ENCODE peak calls at places on chromosomes 11 and 22, in four cellular contexts. J is K562, Y is HCT116, H is H1. O is an unnamed sample.

GRCh38 chr11:46615756-46616155 is 1.3 kb downstream of the HARBI1 start:
- DNase-seq in Y (no peak), J (no peak), H (no peak), O (no peak)

GRCh38 chr11:17579451-17579850 is 32.4 kb downstream of the OTOG start:
- DNase-seq in H (no peak), J (no peak), Y (no peak), O (no peak)

GRCh38 chr22:30643055-30643875 is 7.7 kb downstream of the SLC35E4 start:
- DNase-seq in H (no peak), Y (no peak), J (no peak), O (no peak)

GRCh38 chr22:25650834-25651233 is 86.4 kb downstream of the GRK3 start:
- DNase-seq in Y (no peak), J (no peak), H (no peak), O (no peak)

GRCh38 chr11:304061-304506 is 3.5 kb upstream of the IFITM2 start:
- DNase-seq in H (no peak), J (no peak), Y (no peak), O (no peak)

GRCh38 chr11:9972917-9973504 is 309.1 kb downstream of the SWAP70 start:
- DNase-seq in H (no peak), J (peak), Y (peak), O (peak)

GRCh38 chr11:101470881-101471535 is 112.8 kb downstream of the TRPC6 start:
- DNase-seq in J (no peak), Y (no peak), H (no peak), O (no peak)

GRCh38 chr11:45105233-45105992 is 41.0 kb upstream of the PRDM11 start:
- DNase-seq in Y (peak), H (peak), J (peak), O (peak)

GRCh38 chr11:80733776-80734175 is 1292.9 kb upstream of the TENM4 start:
- DNase-seq in Y (no peak), J (no peak), H (no peak), O (no peak)

GRCh38 chr11:46352063-46352841 is 5.0 kb downstream of the DGKZ start:
- DNase-seq in J (peak), Y (no peak), H (peak), O (peak)

GRCh38 chr11:132050577-132051180 is 680.3 kb downstream of the NTM start:
- DNase-seq in J (no peak), H (no peak), Y (no peak), O (no peak)

GRCh38 chr11:45089251-45089650 is 57.2 kb upstream of the PRDM11 start:
- DNase-seq in H (no peak), J (no peak), Y (no peak), O (no peak)

GRCh38 chr11:76266269-76266668 is 60.0 kb upstream of the WNT11 start:
- DNase-seq in Y (peak), H (no peak), J (no peak), O (peak)

GRCh38 chr22:28977481-28977971 is 84.1 kb downstream of the C22orf31 start:
- DNase-seq in H (no peak), J (no peak), Y (peak), O (no peak)

GRCh38 chr11:20873054-20873453 is 203.7 kb downstream of the NELL1 start:
- DNase-seq in H (peak), J (peak), Y (no peak), O (peak)

DNA sequence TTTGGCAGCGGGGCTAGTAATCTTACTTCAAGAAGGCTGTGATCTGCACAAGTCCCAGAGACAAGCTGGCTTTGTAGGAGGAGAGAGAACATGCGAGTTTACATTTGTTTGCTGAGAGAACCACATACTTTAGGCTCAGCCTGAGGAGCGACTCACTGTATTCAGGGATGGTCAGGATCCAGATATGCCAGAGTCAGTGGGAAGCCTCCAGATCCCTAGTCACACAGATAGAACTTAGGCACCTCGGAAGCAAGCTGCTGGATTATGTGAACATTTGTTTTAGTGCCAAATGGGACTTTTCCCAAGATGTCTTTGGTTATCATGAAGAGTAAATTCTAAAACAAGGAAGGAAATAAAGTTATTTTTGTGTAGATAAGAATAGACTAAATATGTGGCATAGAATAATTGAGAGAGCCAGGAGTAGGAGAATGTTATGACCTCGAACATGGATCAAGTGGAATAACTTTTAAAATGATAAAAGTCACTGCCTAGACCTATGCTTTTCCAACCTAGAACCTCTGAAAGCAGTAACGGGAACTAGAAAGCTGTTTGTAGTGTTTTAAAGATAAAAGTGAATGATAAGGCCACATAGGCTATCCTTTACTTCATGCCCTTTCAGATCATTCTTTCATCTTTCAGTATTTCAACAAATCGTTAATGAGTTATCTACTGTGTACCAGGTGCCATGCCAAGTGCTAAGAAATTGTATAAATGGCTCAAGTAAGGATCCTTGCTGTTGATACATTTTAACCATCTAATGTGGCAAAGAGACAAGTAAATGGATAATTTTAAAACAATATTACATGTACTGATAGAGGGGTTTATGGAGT is 119.0 kb downstream of the TRIM44 start:
- DNase-seq in J (no peak), Y (no peak), H (no peak), O (no peak)
- TF ChIP-seq JUND in J (no peak), Y (no peak), H (no peak), O (no peak)

GRCh38 chr22:27799334-27800249 is 2.0 kb downstream of the MN1 start:
- DNase-seq in H (no peak), J (no peak), Y (no peak), O (peak)
- TF ChIP-seq JUND in H (no peak), J (no peak), Y (no peak), O (no peak)

DNA sequence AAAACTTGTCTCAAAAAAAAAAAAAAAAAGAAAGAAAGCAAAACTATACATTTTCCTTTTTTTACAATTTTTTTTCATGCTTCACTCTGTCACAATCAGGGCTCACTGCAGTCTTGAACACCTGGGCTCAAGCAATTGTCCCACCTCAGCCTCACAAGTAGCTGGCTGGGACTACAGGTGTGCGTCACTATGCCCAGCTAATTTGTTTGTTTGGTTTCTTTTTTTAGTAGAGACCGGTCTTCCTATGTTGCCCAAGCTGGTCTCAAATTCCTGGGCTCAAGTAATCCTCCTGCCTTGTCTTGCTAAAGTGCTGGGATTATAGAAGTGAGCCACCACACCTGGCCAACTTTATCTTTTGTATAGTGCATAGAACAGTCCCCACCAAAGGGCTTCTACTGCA is 15.0 kb upstream of the CXCR5 start:
- DNase-seq in J (no peak), H (no peak), Y (no peak), O (peak)
- TF ChIP-seq JUND in J (no peak), H (no peak), Y (no peak), O (no peak)

DNA sequence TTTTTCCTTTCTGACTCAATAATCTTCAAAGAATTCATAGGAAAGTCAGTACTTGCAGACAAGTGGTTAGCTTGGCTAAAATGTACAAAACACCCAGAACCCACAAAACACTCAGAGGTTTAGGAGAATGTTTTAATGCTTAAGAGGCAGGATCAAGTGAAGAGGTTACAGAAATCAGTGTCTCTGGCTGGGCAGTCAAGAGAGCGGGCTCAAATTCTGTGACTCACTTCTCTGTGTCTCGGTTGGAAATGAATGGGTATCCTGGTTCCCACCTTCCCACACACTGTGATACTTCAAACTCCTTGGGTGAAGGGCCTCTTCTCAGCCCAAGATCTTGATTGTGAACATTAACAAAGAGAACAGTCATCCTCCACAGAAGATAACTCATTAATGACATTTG is 3.8 kb downstream of the MPEG1 start:
- DNase-seq in J (no peak), H (no peak), Y (no peak), O (no peak)
- TF ChIP-seq JUND in J (no peak), H (no peak), Y (no peak), O (no peak)